ENCODE peak calls at places on chromosomes 1 and 21, in five cellular contexts. One of them, this sample, is unnamed.

GRCh38 chr1:44806025-44806703 is 987 bp downstream of the DYNLT4 start:
- DNase-seq in K562: no peak
- DNase-seq in SK-N-SH: peak
- DNase-seq in GM12878: no peak
- DNase-seq in HepG2: no peak
- DNase-seq in this sample: no peak

GRCh38 chr1:202361224-202361623 is 12.7 kb downstream of the PPP1R12B start:
- DNase-seq in K562: no peak
- DNase-seq in SK-N-SH: no peak
- DNase-seq in GM12878: no peak
- DNase-seq in HepG2: no peak
- DNase-seq in this sample: no peak

GRCh38 chr21:42125571-42126544 is 54.7 kb downstream of the UMODL1 start:
- DNase-seq in K562: peak
- DNase-seq in SK-N-SH: no peak
- DNase-seq in GM12878: no peak
- DNase-seq in HepG2: peak
- DNase-seq in this sample: no peak

GRCh38 chr1:12309783-12310742 is 80.2 kb downstream of the VPS13D start:
- DNase-seq in K562: no peak
- DNase-seq in SK-N-SH: no peak
- DNase-seq in GM12878: no peak
- DNase-seq in HepG2: no peak
- DNase-seq in this sample: no peak

GRCh38 chr21:40829308-40829707 is 17.6 kb downstream of the DSCAM start:
- DNase-seq in K562: no peak
- DNase-seq in SK-N-SH: no peak
- DNase-seq in GM12878: no peak
- DNase-seq in HepG2: no peak
- DNase-seq in this sample: no peak

GRCh38 chr21:42611852-42612251 is 41.6 kb upstream of the PDE9A start:
- DNase-seq in K562: no peak
- DNase-seq in SK-N-SH: no peak
- DNase-seq in GM12878: no peak
- DNase-seq in HepG2: no peak
- DNase-seq in this sample: no peak

GRCh38 chr1:234771642-234772344 is 161.8 kb upstream of the IRF2BP2 start:
- DNase-seq in K562: peak
- DNase-seq in SK-N-SH: no peak
- DNase-seq in GM12878: no peak
- DNase-seq in HepG2: no peak
- DNase-seq in this sample: no peak

GRCh38 chr1:2639607-2640521 is 7.0 kb upstream of the MMEL1 start:
- DNase-seq in K562: no peak
- DNase-seq in SK-N-SH: no peak
- DNase-seq in GM12878: no peak
- DNase-seq in HepG2: no peak
- DNase-seq in this sample: no peak

GRCh38 chr1:44507490-44508396 is 102.7 kb downstream of the RNF220 start:
- DNase-seq in K562: no peak
- DNase-seq in SK-N-SH: no peak
- DNase-seq in GM12878: no peak
- DNase-seq in HepG2: no peak
- DNase-seq in this sample: no peak

GRCh38 chr1:19110266-19110927 is 99.7 kb downstream of the UBR4 start:
- DNase-seq in K562: no peak
- DNase-seq in SK-N-SH: no peak
- DNase-seq in GM12878: no peak
- DNase-seq in HepG2: no peak
- DNase-seq in this sample: no peak

GRCh38 chr1:186750250-186750649 is 70.0 kb upstream of the PTGS2 start:
- DNase-seq in K562: no peak
- DNase-seq in SK-N-SH: no peak
- DNase-seq in GM12878: no peak
- DNase-seq in HepG2: no peak
- DNase-seq in this sample: no peak

GRCh38 chr1:151680812-151681211 is 35.8 kb downstream of the CELF3 start:
- DNase-seq in K562: no peak
- DNase-seq in SK-N-SH: no peak
- DNase-seq in GM12878: no peak
- DNase-seq in HepG2: no peak
- DNase-seq in this sample: peak

GRCh38 chr1:38257374-38257773 is 210.8 kb upstream of the POU3F1 start:
- DNase-seq in K562: no peak
- DNase-seq in SK-N-SH: no peak
- DNase-seq in GM12878: no peak
- DNase-seq in HepG2: no peak
- DNase-seq in this sample: no peak

GRCh38 chr1:5297199-5297877 is 642.9 kb downstream of the AJAP1 start:
- DNase-seq in K562: no peak
- DNase-seq in SK-N-SH: peak
- DNase-seq in GM12878: no peak
- DNase-seq in HepG2: no peak
- DNase-seq in this sample: no peak

GRCh38 chr1:17562375-17562774 is 22.9 kb downstream of the ARHGEF10L start:
- DNase-seq in K562: no peak
- DNase-seq in SK-N-SH: no peak
- DNase-seq in GM12878: no peak
- DNase-seq in HepG2: no peak
- DNase-seq in this sample: no peak

GRCh38 chr1:243495442-243496172 is 239.8 kb downstream of the SDCCAG8 start:
- DNase-seq in K562: no peak
- DNase-seq in SK-N-SH: no peak
- DNase-seq in GM12878: no peak
- DNase-seq in HepG2: no peak
- DNase-seq in this sample: no peak

GRCh38 chr1:77762072-77762476 is 2.4 kb upstream of the USP33 start:
- DNase-seq in K562: peak
- DNase-seq in SK-N-SH: no peak
- DNase-seq in GM12878: no peak
- DNase-seq in HepG2: peak
- DNase-seq in this sample: peak

GRCh38 chr1:211613108-211613947 is 34.4 kb upstream of the SLC30A1 start:
- DNase-seq in K562: peak
- DNase-seq in SK-N-SH: no peak
- DNase-seq in GM12878: no peak
- DNase-seq in HepG2: peak
- DNase-seq in this sample: no peak

GRCh38 chr1:101293461-101294045 is 56.7 kb downstream of the S1PR1 start:
- DNase-seq in K562: no peak
- DNase-seq in SK-N-SH: no peak
- DNase-seq in GM12878: peak
- DNase-seq in HepG2: no peak
- DNase-seq in this sample: no peak

GRCh38 chr21:36096398-36097290 is 26.8 kb downstream of the CBR1 start:
- DNase-seq in K562: no peak
- DNase-seq in SK-N-SH: no peak
- DNase-seq in GM12878: no peak
- DNase-seq in HepG2: no peak
- DNase-seq in this sample: no peak

GRCh38 chr1:187261637-187262036 is 432.9 kb downstream of the PLA2G4A start:
- DNase-seq in K562: no peak
- DNase-seq in SK-N-SH: no peak
- DNase-seq in GM12878: no peak
- DNase-seq in HepG2: no peak
- DNase-seq in this sample: no peak

GRCh38 chr1:202288177-202288576 is 53.6 kb downstream of the UBE2T start:
- DNase-seq in K562: no peak
- DNase-seq in SK-N-SH: no peak
- DNase-seq in GM12878: no peak
- DNase-seq in HepG2: no peak
- DNase-seq in this sample: no peak

DNA sequence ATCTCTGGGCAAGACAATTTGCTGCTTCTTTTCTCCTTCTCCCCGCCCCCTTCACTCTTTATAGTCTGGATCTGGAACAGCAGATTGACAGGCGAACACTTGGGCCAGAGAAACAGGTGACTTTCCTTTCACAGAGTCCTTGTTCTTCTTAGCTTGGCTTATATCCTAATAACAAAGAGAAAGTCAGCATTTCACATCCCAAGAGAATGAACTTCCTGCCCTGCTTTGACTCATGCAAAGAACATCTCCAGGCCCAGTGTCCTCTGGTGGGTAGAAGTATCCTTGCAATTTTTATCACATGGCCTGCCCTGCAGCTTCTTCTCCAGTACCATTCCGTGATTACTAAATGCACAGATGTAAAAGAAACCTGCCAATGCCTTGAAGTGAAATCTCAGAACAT is 764.4 kb downstream of the ADGRL2 start:
- DNase-seq in K562: no peak
- DNase-seq in SK-N-SH: no peak
- DNase-seq in GM12878: no peak
- DNase-seq in HepG2: no peak
- DNase-seq in this sample: peak
- TF ChIP-seq ZBTB33 in K562: no peak
- TF ChIP-seq ZBTB33 in SK-N-SH: no peak
- TF ChIP-seq ZBTB33 in GM12878: no peak
- TF ChIP-seq ZBTB33 in HepG2: no peak
- TF ChIP-seq ZBTB33 in this sample: no peak

DNA sequence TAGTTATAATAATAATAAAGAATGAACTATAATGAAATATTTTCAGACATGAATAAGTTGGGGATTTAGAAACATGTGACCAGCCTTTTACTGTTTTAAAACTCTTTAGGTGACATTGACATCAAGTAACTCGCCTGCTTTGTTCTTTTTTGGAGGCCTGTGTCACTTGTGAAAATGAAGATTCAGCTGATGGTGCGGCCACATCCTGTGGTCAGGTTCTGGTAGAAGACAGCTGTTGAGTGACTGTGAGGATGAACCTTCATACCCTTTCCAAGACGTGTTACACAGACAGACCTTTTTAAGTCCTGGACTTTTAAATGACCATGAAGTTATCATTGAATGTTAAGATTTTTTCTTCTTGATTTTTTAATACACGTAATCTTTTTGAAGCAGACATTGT is 10.3 kb downstream of the UTS2 start:
- DNase-seq in K562: no peak
- DNase-seq in SK-N-SH: no peak
- DNase-seq in GM12878: no peak
- DNase-seq in HepG2: no peak
- DNase-seq in this sample: no peak
- H3K4me2 ChIP-seq in K562: no peak
- H3K4me2 ChIP-seq in SK-N-SH: no peak
- H3K4me2 ChIP-seq in GM12878: no peak
- H3K4me2 ChIP-seq in HepG2: no peak
- H3K4me2 ChIP-seq in this sample: no peak

GRCh38 chr1:215766521-215766920 is 199.4 kb downstream of the KCTD3 start:
- DNase-seq in K562: no peak
- DNase-seq in SK-N-SH: no peak
- DNase-seq in GM12878: no peak
- DNase-seq in HepG2: no peak
- DNase-seq in this sample: no peak

GRCh38 chr1:215761446-215761845 is 194.3 kb downstream of the KCTD3 start:
- DNase-seq in K562: no peak
- DNase-seq in SK-N-SH: no peak
- DNase-seq in GM12878: no peak
- DNase-seq in HepG2: no peak
- DNase-seq in this sample: no peak
- TF ChIP-seq REST in K562: no peak
- TF ChIP-seq REST in SK-N-SH: no peak
- TF ChIP-seq REST in GM12878: no peak
- TF ChIP-seq REST in HepG2: no peak
- TF ChIP-seq REST in this sample: no peak

DNA sequence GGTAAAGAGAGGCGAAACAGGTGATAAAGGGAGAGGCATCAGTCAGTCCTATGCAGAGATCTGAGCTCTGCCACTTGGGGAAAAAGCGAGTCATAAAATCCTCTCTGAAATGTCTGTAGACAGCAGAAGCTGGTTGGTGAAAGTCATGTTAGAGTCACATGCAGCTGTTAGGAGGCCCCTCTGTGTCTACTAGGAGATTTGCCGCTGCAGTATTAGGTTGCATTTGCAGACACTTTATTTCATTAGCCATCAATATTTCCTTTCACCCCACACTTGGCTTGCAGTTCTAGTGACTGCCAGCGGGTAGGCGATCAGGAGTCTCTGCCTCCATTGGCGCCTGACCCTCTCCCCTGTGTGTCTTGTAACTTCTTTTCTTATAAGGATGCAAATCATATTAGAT is 16.2 kb downstream of the ATP1A4 start:
- DNase-seq in K562: no peak
- DNase-seq in SK-N-SH: no peak
- DNase-seq in GM12878: no peak
- DNase-seq in HepG2: no peak
- DNase-seq in this sample: no peak
- TF ChIP-seq ZBTB33 in K562: no peak
- TF ChIP-seq ZBTB33 in SK-N-SH: no peak
- TF ChIP-seq ZBTB33 in GM12878: no peak
- TF ChIP-seq ZBTB33 in HepG2: no peak
- TF ChIP-seq ZBTB33 in this sample: no peak

GRCh38 chr1:161335796-161336195 is 21.6 kb downstream of the SDHC start:
- DNase-seq in K562: no peak
- DNase-seq in SK-N-SH: no peak
- DNase-seq in GM12878: no peak
- DNase-seq in HepG2: no peak
- DNase-seq in this sample: no peak
- H3K4me2 ChIP-seq in K562: no peak
- H3K4me2 ChIP-seq in SK-N-SH: no peak
- H3K4me2 ChIP-seq in GM12878: no peak
- H3K4me2 ChIP-seq in HepG2: no peak
- H3K4me2 ChIP-seq in this sample: no peak

GRCh38 chr1:154841384-154841783 is 28.7 kb downstream of the KCNN3 start:
- DNase-seq in K562: no peak
- DNase-seq in SK-N-SH: no peak
- DNase-seq in GM12878: no peak
- DNase-seq in HepG2: no peak
- DNase-seq in this sample: no peak

GRCh38 chr1:154838473-154838872 is 31.6 kb downstream of the KCNN3 start:
- DNase-seq in K562: no peak
- DNase-seq in SK-N-SH: no peak
- DNase-seq in GM12878: no peak
- DNase-seq in HepG2: no peak
- DNase-seq in this sample: no peak

GRCh38 chr1:154838988-154839387 is 31.1 kb downstream of the KCNN3 start:
- DNase-seq in K562: no peak
- DNase-seq in SK-N-SH: no peak
- DNase-seq in GM12878: no peak
- DNase-seq in HepG2: no peak
- DNase-seq in this sample: no peak

GRCh38 chr1:154840557-154841176 is 29.4 kb downstream of the KCNN3 start:
- DNase-seq in K562: no peak
- DNase-seq in SK-N-SH: no peak
- DNase-seq in GM12878: no peak
- DNase-seq in HepG2: no peak
- DNase-seq in this sample: no peak

GRCh38 chr1:154839691-154840090 is 30.4 kb downstream of the KCNN3 start:
- DNase-seq in K562: no peak
- DNase-seq in SK-N-SH: no peak
- DNase-seq in GM12878: no peak
- DNase-seq in HepG2: no peak
- DNase-seq in this sample: no peak
- TF ChIP-seq REST in K562: no peak
- TF ChIP-seq REST in SK-N-SH: no peak
- TF ChIP-seq REST in GM12878: no peak
- TF ChIP-seq REST in HepG2: no peak
- TF ChIP-seq REST in this sample: no peak

GRCh38 chr1:162712317-162713029 is 78.0 kb upstream of the HSD17B7 start:
- DNase-seq in K562: no peak
- DNase-seq in SK-N-SH: no peak
- DNase-seq in GM12878: no peak
- DNase-seq in HepG2: no peak
- DNase-seq in this sample: no peak
- TF ChIP-seq ZBTB33 in K562: no peak
- TF ChIP-seq ZBTB33 in SK-N-SH: no peak
- TF ChIP-seq ZBTB33 in GM12878: no peak
- TF ChIP-seq ZBTB33 in HepG2: no peak
- TF ChIP-seq ZBTB33 in this sample: no peak

This sample was measured in HCT116.